ENCODE peak calls at places on chromosome 21, in six cellular contexts. D is endothelial cell, I is neural progenitor cell, L is caudate nucleus, Z is WTC11, W is endothelial cell of umbilical vein. T is an unnamed sample.

GRCh38 chr21:41477641-41478318 is 30.2 kb downstream of the TMPRSS2 start:
- DNase-seq in D (no peak), I (peak), L (peak), Z (peak), W (no peak), T (peak)

GRCh38 chr21:46191686-46192575 is 7.7 kb upstream of the SPATC1L start:
- DNase-seq in D (no peak), I (no peak), L (no peak), Z (no peak), W (no peak), T (no peak)

GRCh38 chr21:45265721-45266517 is 21.8 kb downstream of the POFUT2 start:
- DNase-seq in D (no peak), I (no peak), L (no peak), Z (no peak), W (no peak), T (peak)

GRCh38 chr21:34129971-34130597 is 56.7 kb downstream of the MRPS6 start:
- DNase-seq in D (no peak), I (peak), L (no peak), Z (no peak), W (no peak), T (no peak)

GRCh38 chr21:42555756-42556438 is 42.2 kb downstream of the SLC37A1 start:
- DNase-seq in D (no peak), I (no peak), L (no peak), Z (peak), W (no peak), T (no peak)

GRCh38 chr21:27802816-27803475 is 836.1 kb upstream of the ADAMTS5 start:
- DNase-seq in D (peak), I (peak), L (no peak), Z (peak), W (peak), T (peak)

GRCh38 chr21:17613242-17613676 is 558 bp upstream of the BTG3 start:
- DNase-seq in D (no peak), I (no peak), L (no peak), Z (no peak), W (peak), T (no peak)

GRCh38 chr21:20971296-20971921 is 26.8 kb upstream of the NCAM2 start:
- DNase-seq in D (peak), I (peak), L (peak), Z (peak), W (peak), T (peak)

GRCh38 chr21:30395731-30396130 is at the start of gene KRTAP13-1:
- DNase-seq in D (no peak), I (no peak), L (no peak), Z (no peak), W (no peak), T (no peak)

GRCh38 chr21:29441651-29442050 is 142.9 kb downstream of the BACH1 start:
- DNase-seq in D (no peak), I (no peak), L (no peak), Z (no peak), W (no peak), T (no peak)

GRCh38 chr21:29271927-29272333 is 26.8 kb upstream of the BACH1 start:
- DNase-seq in D (no peak), I (no peak), L (no peak), Z (no peak), W (no peak), T (no peak)

GRCh38 chr21:19523066-19523465 is 1119.5 kb upstream of the TMPRSS15 start:
- DNase-seq in D (no peak), I (peak), L (no peak), Z (no peak), W (no peak), T (no peak)

GRCh38 chr21:29187939-29188338 is 57.5 kb downstream of the MAP3K7CL start:
- DNase-seq in D (no peak), I (no peak), L (no peak), Z (no peak), W (peak), T (no peak)

GRCh38 chr21:34807881-34808568 is 139.2 kb downstream of the CLIC6 start:
- DNase-seq in D (no peak), I (no peak), L (no peak), Z (no peak), W (peak), T (no peak)

T was measured in H7.